ENCODE peak calls at places on chromosomes 6 and 20, in eight cellular contexts. F is gastrocnemius medialis, Q is endothelial cell of umbilical vein, H is sigmoid colon, J is small intestine, Z is heart right ventricle, K is SK-N-SH, S is upper lobe of right lung. A is an unnamed sample. For H3K4me1 and H3K27me3, the result is how much of the 10 kb centered on the place peaks cover.

GRCh38 chr6:43173496-43174262 is 2.6 kb downstream of the SRF start:
- DNase-seq in Q (no peak), F (no peak), J (peak), S (no peak), H (peak), Z (no peak), K (no peak), A (no peak)

GRCh38 chr20:20547221-20547875 is 165.1 kb downstream of the RALGAPA2 start:
- DNase-seq in S (no peak), H (no peak), Q (no peak), Z (no peak), J (peak), F (no peak), K (no peak), A (no peak)

GRCh38 chr6:125798734-125799510 is 8.2 kb downstream of the NCOA7 start:
- DNase-seq in Z (no peak), Q (no peak), F (no peak), K (no peak), H (no peak), J (no peak), S (no peak), A (no peak)

GRCh38 chr20:46043556-46043955 is 14.5 kb downstream of the SLC12A5 start:
- DNase-seq in S (no peak), Z (no peak), F (no peak), K (no peak), H (no peak), Q (no peak), J (no peak), A (no peak)

GRCh38 chr6:169931223-169931760 is 179.9 kb downstream of the ERMARD start:
- DNase-seq in H (no peak), Z (no peak), S (no peak), J (no peak), K (no peak), F (no peak), Q (no peak), A (no peak)

GRCh38 chr20:11261533-11262000 is 587.8 kb upstream of the JAG1 start:
- DNase-seq in J (no peak), Z (no peak), F (no peak), Q (no peak), H (no peak), K (no peak), S (no peak), A (no peak)

GRCh38 chr6:1610497-1611321 is 994 bp downstream of the FOXC1 start:
- DNase-seq in F (no peak), K (no peak), Z (peak), Q (peak), S (no peak), H (peak), J (no peak), A (no peak)

GRCh38 chr20:47237715-47238114 is 118.8 kb downstream of the ZMYND8 start:
- DNase-seq in K (no peak), H (no peak), S (no peak), F (no peak), Z (no peak), Q (no peak), J (no peak), A (no peak)

GRCh38 chr6:16591681-16592549 is 169.3 kb downstream of the ATXN1 start:
- DNase-seq in Z (no peak), K (no peak), J (no peak), Q (no peak), F (no peak), S (no peak), H (no peak), A (no peak)

GRCh38 chr20:661474-662288 is 8.7 kb upstream of the SRXN1 start:
- DNase-seq in K (no peak), Q (no peak), S (no peak), Z (no peak), H (no peak), F (no peak), J (no peak), A (no peak)

GRCh38 chr6:4644962-4645361 is 131.2 kb upstream of the CDYL start:
- DNase-seq in K (no peak), F (no peak), S (no peak), Z (no peak), J (no peak), H (no peak), Q (peak), A (no peak)

GRCh38 chr20:4444404-4444803 is 277.3 kb upstream of the PRND start:
- DNase-seq in S (no peak), Z (no peak), F (no peak), J (no peak), Q (no peak), K (no peak), H (no peak), A (no peak)

GRCh38 chr6:3635482-3635881 is 116.0 kb downstream of the PXDC1 start:
- DNase-seq in Q (no peak), F (no peak), K (no peak), Z (no peak), S (no peak), J (no peak), H (no peak), A (no peak)

GRCh38 chr6:34392497-34393190 is at the start of gene NUDT3:
- DNase-seq in J (peak), F (peak), Q (peak), H (peak), K (peak), Z (peak), S (peak), A (peak)

GRCh38 chr6:106182455-106182854 is 96.3 kb downstream of the PRDM1 start:
- DNase-seq in Z (no peak), K (no peak), H (no peak), Q (no peak), J (no peak), F (no peak), S (no peak), A (no peak)

GRCh38 chr6:139425780-139426179 is 51.3 kb upstream of the CITED2 start:
- DNase-seq in J (no peak), Q (no peak), H (no peak), K (no peak), S (no peak), Z (no peak), F (no peak), A (no peak)

GRCh38 chr20:38601216-38602184 is at the start of gene ARHGAP40:
- DNase-seq in S (no peak), J (peak), K (peak), H (no peak), Q (no peak), Z (no peak), F (no peak), A (no peak)

GRCh38 chr6:209432-210103 is 82.7 kb upstream of the DUSP22 start:
- DNase-seq in J (no peak), Z (no peak), Q (no peak), F (no peak), S (no peak), K (no peak), H (no peak), A (no peak)

GRCh38 chr6:42791706-42792320 is 10.0 kb downstream of the BICRAL start:
- DNase-seq in H (no peak), F (no peak), Z (no peak), K (no peak), Q (no peak), J (no peak), S (no peak), A (no peak)

GRCh38 chr6:51893356-51893755 is 194.1 kb downstream of the PKHD1 start:
- DNase-seq in Q (no peak), K (no peak), Z (no peak), F (no peak), H (no peak), S (no peak), J (no peak), A (no peak)

GRCh38 chr6:71391126-71391525 is 102.5 kb downstream of the OGFRL1 start:
- DNase-seq in S (no peak), K (no peak), J (no peak), F (no peak), Q (no peak), Z (no peak), H (no peak), A (no peak)

GRCh38 chr20:4775322-4776078 is 53.8 kb downstream of the PRND start:
- DNase-seq in F (no peak), S (no peak), K (no peak), Z (no peak), H (no peak), Q (no peak), J (no peak), A (no peak)

GRCh38 chr20:56955673-56956072 is 310.8 kb downstream of the BMP7 start:
- DNase-seq in Z (no peak), S (no peak), K (no peak), F (no peak), Q (no peak), J (no peak), H (no peak), A (no peak)

GRCh38 chr6:145483191-145483996 is 251.9 kb downstream of the EPM2A start:
- DNase-seq in Z (no peak), J (no peak), K (no peak), S (no peak), F (no peak), Q (peak), H (no peak), A (no peak)

GRCh38 chr6:75747371-75747984 is 1.6 kb upstream of the MYO6 start:
- DNase-seq in K (no peak), J (peak), F (no peak), H (no peak), Z (no peak), Q (no peak), S (no peak), A (no peak)

GRCh38 chr20:19026901-19027644 is 185.4 kb upstream of the SLC24A3 start:
- DNase-seq in K (no peak), Q (no peak), H (no peak), F (no peak), S (no peak), J (no peak), Z (no peak), A (no peak)

GRCh38 chr20:48986899-48987298 is 59.2 kb upstream of the CSE1L start:
- DNase-seq in Q (peak), Z (no peak), K (peak), H (no peak), J (no peak), F (no peak), S (no peak), A (no peak)

GRCh38 chr6:131023834-131024504 is 39.1 kb downstream of the EPB41L2 start:
- DNase-seq in F (no peak), Q (peak), K (no peak), S (no peak), J (no peak), H (no peak), Z (no peak), A (no peak)

GRCh38 chr20:53723045-53723444 is 129.4 kb upstream of the ZNF217 start:
- DNase-seq in K (no peak), F (no peak), H (no peak), J (no peak), Q (no peak), S (no peak), Z (no peak), A (no peak)

GRCh38 chr6:67009818-67010217 is 1302.8 kb upstream of the EYS start:
- DNase-seq in J (no peak), S (no peak), H (no peak), Z (no peak), K (no peak), Q (no peak), F (no peak), A (peak)

GRCh38 chr6:125872259-125872921 is 81.6 kb downstream of the NCOA7 start:
- DNase-seq in H (no peak), S (no peak), Q (no peak), K (no peak), Z (no peak), J (no peak), F (no peak), A (no peak)

GRCh38 chr6:15752820-15753219 is 90.0 kb upstream of the DTNBP1 start:
- DNase-seq in J (no peak), F (no peak), Z (no peak), H (no peak), Q (no peak), K (no peak), S (no peak), A (no peak)

GRCh38 chr6:136284909-136285308 is 4.7 kb downstream of the BCLAF1 start:
- DNase-seq in H (no peak), F (no peak), S (no peak), J (no peak), K (no peak), Q (peak), Z (no peak), A (no peak)

GRCh38 chr6:2433686-2434085 is 188.3 kb upstream of the GMDS start:
- DNase-seq in Z (no peak), K (no peak), H (no peak), J (no peak), Q (no peak), S (no peak), F (no peak), A (no peak)

GRCh38 chr6:44489912-44490604 is 102.6 kb downstream of the CDC5L start:
- DNase-seq in Q (peak), K (no peak), J (no peak), S (no peak), F (peak), H (no peak), Z (no peak), A (no peak)

GRCh38 chr6:41049955-41050354 is 3.0 kb upstream of the APOBEC2 start:
- DNase-seq in S (no peak), Q (no peak), H (no peak), F (no peak), Z (no peak), J (no peak), K (no peak), A (no peak)

GRCh38 chr20:19956976-19957375 is 60.2 kb upstream of the NAA20 start:
- DNase-seq in H (peak), S (no peak), Q (no peak), F (no peak), Z (no peak), J (no peak), K (no peak), A (no peak)

DNA sequence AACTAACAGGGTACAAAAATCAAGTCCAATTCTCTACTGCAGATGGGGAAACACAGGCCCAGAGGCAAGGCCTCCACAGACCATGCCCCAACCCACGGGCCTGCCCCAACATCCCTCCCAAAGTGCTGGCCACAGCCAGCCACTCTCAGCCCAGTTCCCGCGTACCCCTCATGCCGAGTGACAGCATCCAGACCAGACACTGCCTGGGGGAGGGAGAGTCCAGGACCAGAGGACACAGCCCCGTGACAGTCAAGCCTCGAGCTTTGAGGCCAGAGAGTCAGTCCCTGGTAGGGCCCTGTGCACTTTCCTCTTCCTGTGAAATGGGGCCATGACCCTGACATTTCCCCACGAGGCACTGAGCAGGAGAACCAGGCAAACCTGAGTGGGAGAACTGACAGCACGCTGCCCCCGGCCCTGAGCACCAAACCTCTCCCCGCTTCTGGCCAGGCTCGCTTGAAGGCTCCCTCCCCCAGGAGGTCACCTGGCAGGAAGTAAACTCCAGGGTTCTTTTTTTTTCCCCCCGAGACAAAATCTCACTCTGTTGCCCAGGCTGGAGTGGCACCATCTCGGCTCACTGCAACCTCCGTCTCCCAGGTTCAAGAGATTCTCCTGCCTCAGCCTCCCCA is 4.9 kb downstream of the MYL9 start:
- DNase-seq in K (no peak), H (no peak), F (no peak), Q (no peak), S (no peak), J (no peak), Z (no peak), A (no peak)
- H3K4me1 ChIP-seq in K (under half), H (under half), F (under half), Q (under half), S (under half), J (under half), Z (half or more), A (under half)

GRCh38 chr6:10441655-10442009 is 26.8 kb upstream of the TFAP2A start:
- DNase-seq in K (no peak), J (no peak), Z (no peak), H (no peak), Q (no peak), F (no peak), S (no peak), A (no peak)
- H3K27me3 ChIP-seq in K (under half), J (under half), Z (under half), H (under half), Q (under half), F (under half), S (under half), A (under half)

DNA sequence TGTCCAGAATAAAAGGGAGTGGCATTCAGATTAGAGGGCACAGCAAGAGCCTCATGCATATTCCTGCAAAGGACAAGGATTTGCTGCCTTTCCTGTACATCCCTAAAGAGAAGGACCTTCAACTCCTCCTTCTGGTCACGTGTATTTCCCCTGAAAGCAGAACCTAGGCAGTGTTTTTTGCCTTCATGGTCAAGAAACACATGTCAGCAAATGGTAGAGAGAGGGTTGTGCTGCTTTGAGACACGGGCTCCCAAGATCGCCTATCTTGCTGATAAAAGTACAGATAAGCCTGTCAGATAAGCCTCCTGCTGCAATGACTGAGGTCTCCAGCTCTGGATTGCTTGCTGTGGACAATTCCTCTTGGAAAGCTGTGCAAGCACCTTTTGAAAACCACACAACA is 580.9 kb downstream of the CBLN4 start:
- DNase-seq in K (no peak), J (no peak), S (no peak), Q (no peak), Z (no peak), H (no peak), F (no peak), A (no peak)
- H3K27ac ChIP-seq in K (no peak), J (no peak), S (no peak), Q (no peak), Z (no peak), H (no peak), F (no peak), A (no peak)

GRCh38 chr6:56624728-56625069 is 18.0 kb downstream of the DST start:
- DNase-seq in S (no peak), J (peak), K (no peak), Q (no peak), F (no peak), Z (no peak), H (no peak), A (no peak)

GRCh38 chr6:56624046-56624727 is 18.5 kb downstream of the DST start:
- DNase-seq in S (no peak), H (no peak), K (no peak), Z (no peak), F (no peak), Q (no peak), J (peak), A (no peak)

GRCh38 chr6:56628105-56628504 is 14.6 kb downstream of the DST start:
- DNase-seq in Z (no peak), J (no peak), Q (no peak), K (no peak), S (no peak), H (no peak), F (no peak), A (no peak)
- H3K4me1 ChIP-seq in Z (under half), J (under half), Q (under half), K (under half), S (under half), H (under half), F (under half), A (under half)

GRCh38 chr20:62977613-62978558 is 25.4 kb downstream of the SLC17A9 start:
- DNase-seq in H (no peak), Z (no peak), K (peak), F (no peak), Q (no peak), J (peak), S (no peak), A (no peak)
- H3K27me3 ChIP-seq in H (half or more), Z (half or more), K (half or more), F (half or more), Q (under half), J (under half), S (half or more), A (under half)

DNA sequence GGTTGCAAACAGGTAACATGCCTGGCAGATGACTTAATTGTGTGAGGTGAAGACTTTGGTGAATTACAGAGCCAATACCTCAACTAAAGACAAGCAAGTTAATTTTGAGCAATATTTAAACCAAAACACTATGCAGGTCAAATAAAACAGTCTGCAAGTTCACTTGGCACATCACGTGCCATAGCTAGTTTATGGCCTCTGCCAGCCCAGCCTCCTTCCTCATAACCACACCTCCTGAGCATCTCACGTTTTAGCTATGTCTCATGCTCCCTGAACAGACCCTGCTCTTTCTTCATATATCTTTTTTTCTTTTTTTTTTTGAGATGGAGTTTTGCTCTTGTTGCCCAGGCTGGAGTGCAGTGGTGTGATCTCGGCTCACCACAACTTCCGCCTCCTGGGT is 4.5 kb upstream of the CNBD2 start:
- DNase-seq in S (no peak), Z (no peak), H (no peak), K (no peak), Q (no peak), F (no peak), J (peak), A (no peak)
- H3K27ac ChIP-seq in S (no peak), Z (no peak), H (no peak), K (no peak), Q (no peak), F (no peak), J (no peak), A (no peak)

GRCh38 chr6:111985202-111985731 is 68.6 kb upstream of the CCN6 start:
- DNase-seq in F (no peak), K (no peak), H (no peak), S (no peak), Z (no peak), J (no peak), Q (peak), A (peak)

GRCh38 chr6:111983197-111983596 is 70.7 kb upstream of the CCN6 start:
- DNase-seq in Q (no peak), S (no peak), J (no peak), Z (no peak), H (no peak), F (no peak), K (no peak), A (no peak)

GRCh38 chr6:111984081-111984480 is 69.8 kb upstream of the CCN6 start:
- DNase-seq in Z (no peak), Q (no peak), K (no peak), J (no peak), F (no peak), H (no peak), S (no peak), A (no peak)

GRCh38 chr6:111982681-111983080 is 71.2 kb upstream of the CCN6 start:
- DNase-seq in Q (no peak), K (no peak), J (no peak), F (no peak), Z (no peak), S (no peak), H (no peak), A (no peak)

GRCh38 chr6:111984516-111985201 is 69.2 kb upstream of the CCN6 start:
- DNase-seq in Q (no peak), Z (no peak), K (no peak), J (no peak), F (no peak), H (no peak), S (no peak), A (no peak)
- H3K4me1 ChIP-seq in Q (under half), Z (under half), K (under half), J (under half), F (under half), H (under half), S (under half), A (under half)

DNA sequence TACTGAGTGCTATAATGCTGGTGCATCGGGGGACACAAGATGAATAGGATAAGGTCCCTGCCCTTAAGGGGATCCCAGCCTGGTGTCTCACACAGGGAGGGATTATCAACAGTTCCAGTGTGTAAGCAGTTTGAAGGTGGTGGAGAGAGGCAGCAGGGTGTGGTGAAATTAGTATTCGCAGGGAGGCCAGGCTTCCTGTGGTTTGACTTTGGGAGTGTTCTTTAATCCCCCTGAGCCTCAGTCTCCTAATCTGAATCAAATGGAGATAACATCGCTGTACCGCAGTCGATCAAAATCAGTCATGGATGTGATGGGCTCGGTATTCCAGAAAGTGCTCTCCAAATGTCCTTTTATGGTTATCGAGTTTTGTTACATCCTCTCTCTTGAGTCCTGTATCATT is 288.1 kb upstream of the SUPT3H start:
- DNase-seq in H (no peak), Z (no peak), S (no peak), J (no peak), F (no peak), K (no peak), Q (no peak), A (no peak)
- H3K27me3 ChIP-seq in H (under half), Z (under half), S (under half), J (under half), F (under half), K (under half), Q (under half), A (under half)